ENCODE peak calls at places on chromosomes 4 and X, in five cellular contexts. H is neural crest cell; U is Jurkat, Clone E6-1; S is hippocampal formation; X is Right ventricle myocardium superior. G is an unnamed sample.

GRCh38 chr4:172706000-172706399 is 462.6 kb upstream of the GALNT7 start:
- DNase-seq in U (no peak), S (no peak), H (no peak), X (no peak), G (no peak)

GRCh38 chr4:175930471-175930870 is 118.4 kb upstream of the GPM6A start:
- DNase-seq in H (no peak), X (no peak), U (no peak), S (no peak), G (no peak)

GRCh38 chr4:19051751-19052296 is 1030.3 kb upstream of the LCORL start:
- DNase-seq in H (no peak), S (no peak), U (no peak), X (no peak), G (no peak)

GRCh38 chr4:24322517-24322916 is 261.8 kb downstream of the DHX15 start:
- DNase-seq in H (no peak), U (no peak), S (no peak), X (no peak), G (no peak)

GRCh38 chr4:121236353-121237068 is 72.4 kb upstream of the TNIP3 start:
- DNase-seq in U (no peak), H (no peak), S (no peak), X (no peak), G (no peak)

GRCh38 chrX:117713411-117713810 is 403.2 kb downstream of the KLHL13 start:
- DNase-seq in S (no peak), U (no peak), X (no peak), H (no peak), G (no peak)

GRCh38 chrX:65643786-65644111 is 23.7 kb upstream of the MSN start:
- DNase-seq in X (no peak), U (no peak), S (no peak), H (no peak), G (no peak)

GRCh38 chr4:73776363-73776762 is 36.0 kb downstream of the CXCL8 start:
- DNase-seq in S (no peak), U (no peak), H (no peak), X (no peak), G (no peak)

GRCh38 chrX:134186362-134187121 is 50.4 kb upstream of the CCDC160 start:
- DNase-seq in U (peak), S (no peak), H (no peak), X (no peak), G (no peak)

GRCh38 chr4:142817442-142817841 is 28.7 kb downstream of the INPP4B start:
- DNase-seq in X (no peak), H (no peak), U (peak), S (no peak), G (peak)

GRCh38 chr4:124711469-124712416 is 789 bp downstream of the ANKRD50 start:
- DNase-seq in S (peak), H (peak), U (peak), X (no peak), G (no peak)

GRCh38 chrX:30308263-30309138 is 689 bp downstream of the NR0B1 start:
- DNase-seq in H (peak), U (no peak), S (no peak), X (no peak), G (peak)

GRCh38 chrX:84339507-84340364 is 151.7 kb upstream of the RPS6KA6 start:
- DNase-seq in X (no peak), H (no peak), U (peak), S (no peak), G (no peak)

G was measured in right cardiac atrium.